ENCODE peak calls at places on chromosomes 1 and 21, in ten cellular contexts. One of them, this sample, is unnamed.

GRCh38 chr1:179816196-179816960 is 61.2 kb downstream of the TOR1AIP2 start:
- DNase-seq in CD8-positive, alpha-beta T cell: no peak
- DNase-seq in amniotic stem cell: no peak
- DNase-seq in HEK293T: no peak
- DNase-seq in K562: no peak
- DNase-seq in activated T-cell treated with anti-CD3 and anti-CD28 coated beads, Interleukin-2, amount 50 U/mL, for 72 hours: no peak
- DNase-seq in ecto neural progenitor cell: no peak
- DNase-seq in NCI-H748 treated with DMSO at 0.1 percent for 48 hours: peak; percentile 22
- DNase-seq in M059J: no peak
- DNase-seq in T-helper 9 cell: no peak
- DNase-seq in this sample: no peak

GRCh38 chr1:246782120-246782900 is 58.1 kb downstream of the SCCPDH start:
- DNase-seq in CD8-positive, alpha-beta T cell: no peak
- DNase-seq in amniotic stem cell: peak; percentile 4
- DNase-seq in HEK293T: no peak
- DNase-seq in K562: no peak
- DNase-seq in activated T-cell treated with anti-CD3 and anti-CD28 coated beads, Interleukin-2, amount 50 U/mL, for 72 hours: no peak
- DNase-seq in ecto neural progenitor cell: no peak
- DNase-seq in NCI-H748 treated with DMSO at 0.1 percent for 48 hours: no peak
- DNase-seq in M059J: peak; percentile 90
- DNase-seq in T-helper 9 cell: no peak
- DNase-seq in this sample: peak; percentile 32

GRCh38 chr1:36383240-36383639 is 2.5 kb downstream of the STK40 start:
- DNase-seq in CD8-positive, alpha-beta T cell: no peak
- DNase-seq in amniotic stem cell: no peak
- DNase-seq in HEK293T: no peak
- DNase-seq in K562: no peak
- DNase-seq in activated T-cell treated with anti-CD3 and anti-CD28 coated beads, Interleukin-2, amount 50 U/mL, for 72 hours: no peak
- DNase-seq in ecto neural progenitor cell: no peak
- DNase-seq in NCI-H748 treated with DMSO at 0.1 percent for 48 hours: no peak
- DNase-seq in M059J: no peak
- DNase-seq in T-helper 9 cell: no peak
- DNase-seq in this sample: no peak

GRCh38 chr1:230066036-230066435 is 1.0 kb upstream of the GALNT2 start:
- DNase-seq in CD8-positive, alpha-beta T cell: no peak
- DNase-seq in amniotic stem cell: no peak
- DNase-seq in HEK293T: no peak
- DNase-seq in K562: no peak
- DNase-seq in activated T-cell treated with anti-CD3 and anti-CD28 coated beads, Interleukin-2, amount 50 U/mL, for 72 hours: no peak
- DNase-seq in ecto neural progenitor cell: no peak
- DNase-seq in NCI-H748 treated with DMSO at 0.1 percent for 48 hours: no peak
- DNase-seq in M059J: no peak
- DNase-seq in T-helper 9 cell: no peak
- DNase-seq in this sample: no peak

GRCh38 chr1:184296466-184297243 is 90.2 kb upstream of the C1orf21 start:
- DNase-seq in CD8-positive, alpha-beta T cell: no peak
- DNase-seq in amniotic stem cell: peak; percentile 83
- DNase-seq in HEK293T: no peak
- DNase-seq in K562: no peak
- DNase-seq in activated T-cell treated with anti-CD3 and anti-CD28 coated beads, Interleukin-2, amount 50 U/mL, for 72 hours: no peak
- DNase-seq in ecto neural progenitor cell: no peak
- DNase-seq in NCI-H748 treated with DMSO at 0.1 percent for 48 hours: no peak
- DNase-seq in M059J: peak; percentile 81
- DNase-seq in T-helper 9 cell: no peak
- DNase-seq in this sample: no peak

GRCh38 chr1:111249960-111250359 is 22.4 kb downstream of the CHI3L2 start:
- DNase-seq in CD8-positive, alpha-beta T cell: no peak
- DNase-seq in amniotic stem cell: no peak
- DNase-seq in HEK293T: no peak
- DNase-seq in K562: no peak
- DNase-seq in activated T-cell treated with anti-CD3 and anti-CD28 coated beads, Interleukin-2, amount 50 U/mL, for 72 hours: no peak
- DNase-seq in ecto neural progenitor cell: no peak
- DNase-seq in NCI-H748 treated with DMSO at 0.1 percent for 48 hours: no peak
- DNase-seq in M059J: no peak
- DNase-seq in T-helper 9 cell: no peak
- DNase-seq in this sample: no peak

GRCh38 chr1:62621907-62622306 is 24.6 kb downstream of the ANGPTL3 start:
- DNase-seq in CD8-positive, alpha-beta T cell: no peak
- DNase-seq in amniotic stem cell: peak; percentile 85
- DNase-seq in HEK293T: no peak
- DNase-seq in K562: no peak
- DNase-seq in activated T-cell treated with anti-CD3 and anti-CD28 coated beads, Interleukin-2, amount 50 U/mL, for 72 hours: no peak
- DNase-seq in ecto neural progenitor cell: no peak
- DNase-seq in NCI-H748 treated with DMSO at 0.1 percent for 48 hours: no peak
- DNase-seq in M059J: peak; percentile 86
- DNase-seq in T-helper 9 cell: no peak
- DNase-seq in this sample: no peak

GRCh38 chr1:208534604-208534907 is 290.4 kb upstream of the PLXNA2 start:
- DNase-seq in CD8-positive, alpha-beta T cell: no peak
- DNase-seq in amniotic stem cell: no peak
- DNase-seq in HEK293T: no peak
- DNase-seq in K562: no peak
- DNase-seq in activated T-cell treated with anti-CD3 and anti-CD28 coated beads, Interleukin-2, amount 50 U/mL, for 72 hours: no peak
- DNase-seq in ecto neural progenitor cell: no peak
- DNase-seq in NCI-H748 treated with DMSO at 0.1 percent for 48 hours: no peak
- DNase-seq in M059J: no peak
- DNase-seq in T-helper 9 cell: no peak
- DNase-seq in this sample: no peak

GRCh38 chr1:7218210-7218832 is 433.1 kb downstream of the CAMTA1 start:
- DNase-seq in CD8-positive, alpha-beta T cell: no peak
- DNase-seq in amniotic stem cell: no peak
- DNase-seq in HEK293T: peak; percentile 60
- DNase-seq in K562: peak; percentile 70
- DNase-seq in activated T-cell treated with anti-CD3 and anti-CD28 coated beads, Interleukin-2, amount 50 U/mL, for 72 hours: peak; percentile 37
- DNase-seq in ecto neural progenitor cell: no peak
- DNase-seq in NCI-H748 treated with DMSO at 0.1 percent for 48 hours: peak; percentile 16
- DNase-seq in M059J: peak; percentile 59
- DNase-seq in T-helper 9 cell: no peak
- DNase-seq in this sample: peak; percentile 60

GRCh38 chr1:203722925-203723324 is 42.1 kb upstream of the LAX1 start:
- DNase-seq in CD8-positive, alpha-beta T cell: no peak
- DNase-seq in amniotic stem cell: no peak
- DNase-seq in HEK293T: no peak
- DNase-seq in K562: no peak
- DNase-seq in activated T-cell treated with anti-CD3 and anti-CD28 coated beads, Interleukin-2, amount 50 U/mL, for 72 hours: no peak
- DNase-seq in ecto neural progenitor cell: no peak
- DNase-seq in NCI-H748 treated with DMSO at 0.1 percent for 48 hours: no peak
- DNase-seq in M059J: no peak
- DNase-seq in T-helper 9 cell: no peak
- DNase-seq in this sample: no peak

GRCh38 chr1:178031856-178032320 is 62.0 kb upstream of the RASAL2 start:
- DNase-seq in CD8-positive, alpha-beta T cell: no peak
- DNase-seq in amniotic stem cell: peak; percentile 83
- DNase-seq in HEK293T: peak; percentile 90
- DNase-seq in K562: peak; percentile 86
- DNase-seq in activated T-cell treated with anti-CD3 and anti-CD28 coated beads, Interleukin-2, amount 50 U/mL, for 72 hours: peak; percentile 40
- DNase-seq in ecto neural progenitor cell: peak; percentile 80
- DNase-seq in NCI-H748 treated with DMSO at 0.1 percent for 48 hours: peak; percentile 46
- DNase-seq in M059J: peak; percentile 89
- DNase-seq in T-helper 9 cell: no peak
- DNase-seq in this sample: peak; percentile 81

GRCh38 chr21:40606341-40606740 is 240.6 kb downstream of the DSCAM start:
- DNase-seq in CD8-positive, alpha-beta T cell: no peak
- DNase-seq in amniotic stem cell: no peak
- DNase-seq in HEK293T: no peak
- DNase-seq in K562: no peak
- DNase-seq in activated T-cell treated with anti-CD3 and anti-CD28 coated beads, Interleukin-2, amount 50 U/mL, for 72 hours: no peak
- DNase-seq in ecto neural progenitor cell: no peak
- DNase-seq in NCI-H748 treated with DMSO at 0.1 percent for 48 hours: no peak
- DNase-seq in M059J: no peak
- DNase-seq in T-helper 9 cell: no peak
- DNase-seq in this sample: no peak

GRCh38 chr1:97108200-97108599 is 386.6 kb downstream of the PTBP2 start:
- DNase-seq in CD8-positive, alpha-beta T cell: no peak
- DNase-seq in amniotic stem cell: no peak
- DNase-seq in HEK293T: no peak
- DNase-seq in K562: no peak
- DNase-seq in activated T-cell treated with anti-CD3 and anti-CD28 coated beads, Interleukin-2, amount 50 U/mL, for 72 hours: no peak
- DNase-seq in ecto neural progenitor cell: no peak
- DNase-seq in NCI-H748 treated with DMSO at 0.1 percent for 48 hours: no peak
- DNase-seq in M059J: peak; percentile 28
- DNase-seq in T-helper 9 cell: no peak
- DNase-seq in this sample: no peak